ENCODE peak calls at places on chromosomes 12 and 14, in ten cellular contexts. K, U, T, W, A, I, V, S, Z and Q are unnamed samples.
A peak's percentile ranks its signal among the peaks of the same experiment; 100 is the strongest.

GRCh38 chr12:78739653-78740052 is 124.9 kb upstream of the SYT1 start:
- DNase-seq in K (no peak), U (no peak), T (no peak), W (no peak), A (no peak), I (no peak), V (no peak), S (no peak), Z (no peak), Q (no peak)

GRCh38 chr12:101230547-101230946 is 20.5 kb upstream of the SLC5A8 start:
- DNase-seq in K (no peak), U (no peak), T (no peak), W (peak; percentile 71), A (no peak), I (peak; percentile 11), V (no peak), S (no peak), Z (peak; percentile 58), Q (no peak)

GRCh38 chr12:69108024-69108423 is 131.3 kb upstream of the CPSF6 start:
- DNase-seq in K (no peak), U (no peak), T (no peak), W (no peak), A (no peak), I (no peak), V (no peak), S (no peak), Z (no peak), Q (no peak)

GRCh38 chr12:80894179-80894578 is 43.6 kb downstream of the LIN7A start:
- DNase-seq in K (no peak), U (no peak), T (no peak), W (no peak), A (no peak), I (no peak), V (no peak), S (no peak), Z (no peak), Q (no peak)

GRCh38 chr12:26872623-26873022 is 39.6 kb upstream of the ITPR2 start:
- DNase-seq in K (no peak), U (no peak), T (no peak), W (no peak), A (no peak), I (no peak), V (no peak), S (no peak), Z (no peak), Q (no peak)

GRCh38 chr14:23034498-23035302 is at the start of gene PSMB5:
- DNase-seq in K (peak; percentile 95), U (peak; percentile 89), T (peak; percentile 82), W (peak; percentile 94), A (peak; percentile 87), I (peak; percentile 95), V (peak; percentile 89), S (peak; percentile 91), Z (peak; percentile 79), Q (peak; percentile 87)

GRCh38 chr14:60315181-60315580 is 66.2 kb downstream of the PPM1A start:
- DNase-seq in K (no peak), U (no peak), T (no peak), W (no peak), A (no peak), I (no peak), V (no peak), S (no peak), Z (no peak), Q (no peak)

GRCh38 chr14:31268216-31268615 is 60.6 kb upstream of the HECTD1 start:
- DNase-seq in K (no peak), U (no peak), T (no peak), W (no peak), A (no peak), I (no peak), V (no peak), S (no peak), Z (peak; percentile 58), Q (no peak)

GRCh38 chr12:117113231-117113630 is 14.0 kb upstream of the TESC start:
- DNase-seq in K (no peak), U (no peak), T (no peak), W (no peak), A (no peak), I (no peak), V (no peak), S (no peak), Z (no peak), Q (no peak)

GRCh38 chr14:37253905-37254304 is 56.2 kb downstream of the MIPOL1 start:
- DNase-seq in K (no peak), U (no peak), T (no peak), W (no peak), A (no peak), I (peak; percentile 88), V (no peak), S (no peak), Z (peak; percentile 6), Q (no peak)

GRCh38 chr12:54016478-54016964 is 7.7 kb downstream of the HOXC8 start:
- DNase-seq in K (no peak), U (no peak), T (no peak), W (no peak), A (peak; percentile 63), I (no peak), V (no peak), S (no peak), Z (peak; percentile 52), Q (no peak)

GRCh38 chr12:89319111-89319510 is 33.2 kb downstream of the DUSP6 start:
- DNase-seq in K (no peak), U (no peak), T (no peak), W (no peak), A (peak; percentile 21), I (no peak), V (no peak), S (no peak), Z (no peak), Q (no peak)

GRCh38 chr14:31405599-31406251 is 14.6 kb downstream of the HEATR5A start:
- DNase-seq in K (no peak), U (no peak), T (no peak), W (no peak), A (no peak), I (no peak), V (no peak), S (no peak), Z (no peak), Q (no peak)

GRCh38 chr12:54229624-54230212 is 40.9 kb upstream of the SMUG1 start:
- DNase-seq in K (no peak), U (no peak), T (no peak), W (no peak), A (peak; percentile 66), I (peak; percentile 94), V (no peak), S (no peak), Z (peak; percentile 91), Q (no peak)

GRCh38 chr12:6943719-6944380 is at the start of the genes C12orf57 and RNU7-1:
- DNase-seq in K (peak; percentile 97), U (no peak), T (peak; percentile 79), W (peak; percentile 91), A (peak; percentile 79), I (peak; percentile 85), V (peak; percentile 77), S (peak; percentile 79), Z (peak; percentile 62), Q (no peak)
- TF ChIP-seq CTCF in K (no peak), U (no peak), T (no peak), W (no peak), A (no peak), I (no peak), V (no peak), S (no peak), Z (no peak), Q (no peak)

GRCh38 chr14:51979399-51979709 is 10.0 kb upstream of the RTRAF start:
- DNase-seq in K (no peak), U (no peak), T (no peak), W (no peak), A (no peak), I (no peak), V (no peak), S (no peak), Z (no peak), Q (no peak)
- TF ChIP-seq CTCF in K (peak; percentile 6), U (no peak), T (peak; percentile 24), W (peak; percentile 7), A (no peak), I (no peak), V (peak; percentile 41), S (peak; percentile 44), Z (no peak), Q (no peak)

DNA sequence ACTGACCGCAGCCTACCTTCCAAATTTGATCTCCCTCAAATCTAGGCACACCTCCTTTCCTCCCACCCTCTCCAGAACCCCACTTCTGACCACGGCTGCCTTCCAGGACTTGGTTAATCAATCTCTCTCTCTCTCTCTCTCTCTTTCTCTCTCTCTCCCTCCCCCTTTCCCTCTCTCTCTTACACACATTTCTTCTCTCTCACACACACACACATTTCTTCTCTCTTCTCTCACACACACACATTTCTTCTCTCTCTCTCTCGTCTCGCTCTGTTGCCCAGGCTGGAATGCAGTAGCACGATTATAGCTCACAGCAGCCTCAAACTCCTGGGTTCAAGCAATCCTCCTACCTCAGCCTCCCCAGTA is 521 bp upstream of the GMFB start:
- DNase-seq in K (no peak), U (no peak), T (no peak), W (no peak), A (no peak), I (no peak), V (no peak), S (no peak), Z (no peak), Q (no peak)
- TF ChIP-seq CTCF in K (no peak), U (no peak), T (no peak), W (no peak), A (peak; percentile 10), I (no peak), V (no peak), S (no peak), Z (no peak), Q (no peak)

GRCh38 chr14:100708349-100709217 is 18.1 kb upstream of the DLK1 start:
- DNase-seq in K (peak; percentile 94), U (no peak), T (no peak), W (no peak), A (peak; percentile 83), I (no peak), V (peak; percentile 70), S (peak; percentile 54), Z (no peak), Q (no peak)

GRCh38 chr14:100711117-100711462 is 15.6 kb upstream of the DLK1 start:
- DNase-seq in K (no peak), U (no peak), T (peak; percentile 50), W (no peak), A (no peak), I (no peak), V (no peak), S (no peak), Z (no peak), Q (no peak)

GRCh38 chr14:100710391-100711116 is 16.1 kb upstream of the DLK1 start:
- DNase-seq in K (no peak), U (no peak), T (no peak), W (no peak), A (no peak), I (no peak), V (no peak), S (no peak), Z (no peak), Q (no peak)

GRCh38 chr14:100709252-100709955 is 17.3 kb upstream of the DLK1 start:
- DNase-seq in K (no peak), U (no peak), T (no peak), W (no peak), A (peak; percentile 50), I (no peak), V (peak; percentile 39), S (no peak), Z (no peak), Q (no peak)

DNA sequence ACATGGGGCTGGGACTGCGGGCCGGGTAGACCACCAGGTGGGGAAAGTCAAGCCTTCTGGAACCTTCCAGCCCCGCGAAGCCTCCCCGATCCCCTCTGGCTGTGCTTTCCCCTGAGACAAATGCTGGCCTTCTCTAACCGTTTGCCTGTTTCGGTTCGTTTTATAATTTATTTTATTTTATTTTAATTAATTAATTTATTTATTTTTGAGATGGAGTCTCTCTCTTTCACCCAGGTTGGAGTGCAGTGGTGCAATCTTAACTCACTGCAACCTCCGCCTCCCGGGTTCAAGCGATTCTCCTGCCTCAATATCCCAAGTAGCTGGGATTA is 16.8 kb upstream of the DLK1 start:
- DNase-seq in K (no peak), U (no peak), T (no peak), W (no peak), A (no peak), I (no peak), V (no peak), S (no peak), Z (no peak), Q (no peak)
- TF ChIP-seq CTCF in K (no peak), U (no peak), T (no peak), W (no peak), A (no peak), I (no peak), V (no peak), S (no peak), Z (no peak), Q (no peak)